ENCODE peak calls at places on chromosomes 4 and X, in four cellular contexts. One of them, this sample, is unnamed.

GRCh38 chr4:76485450-76485849 is 50.4 kb downstream of the SHROOM3 start:
- DNase-seq in GM12878: no peak
- DNase-seq in A549: no peak
- DNase-seq in K562: no peak
- DNase-seq in this sample: no peak

GRCh38 chrX:129695937-129696336 is 41.2 kb upstream of the APLN start:
- DNase-seq in K562: no peak
- DNase-seq in GM12878: no peak
- DNase-seq in A549: no peak
- DNase-seq in this sample: no peak

GRCh38 chr4:5882947-5883346 is 9.9 kb downstream of the CRMP1 start:
- DNase-seq in GM12878: no peak
- DNase-seq in K562: no peak
- DNase-seq in A549: no peak
- DNase-seq in this sample: no peak

GRCh38 chr4:128600410-128600809 is 209.1 kb upstream of the JADE1 start:
- DNase-seq in K562: no peak
- DNase-seq in A549: no peak
- DNase-seq in GM12878: no peak
- DNase-seq in this sample: peak

GRCh38 chrX:139559383-139560042 is 29.0 kb downstream of the F9 start:
- DNase-seq in A549: peak
- DNase-seq in K562: peak
- DNase-seq in GM12878: peak
- DNase-seq in this sample: peak

GRCh38 chrX:135522878-135523693 is 2.6 kb downstream of the INTS6L start:
- DNase-seq in K562: no peak
- DNase-seq in GM12878: no peak
- DNase-seq in A549: no peak
- DNase-seq in this sample: no peak

GRCh38 chrX:53639257-53639656 is 47.3 kb downstream of the HUWE1 start:
- DNase-seq in A549: no peak
- DNase-seq in GM12878: no peak
- DNase-seq in K562: no peak
- DNase-seq in this sample: no peak

GRCh38 chr4:181877329-181877848 is 365.8 kb upstream of the TENM3 start:
- DNase-seq in K562: no peak
- DNase-seq in GM12878: no peak
- DNase-seq in A549: no peak
- DNase-seq in this sample: peak

GRCh38 chr4:42458686-42459085 is 61.4 kb downstream of the SHISA3 start:
- DNase-seq in GM12878: no peak
- DNase-seq in K562: no peak
- DNase-seq in A549: no peak
- DNase-seq in this sample: no peak

GRCh38 chr4:6372649-6373525 is 99.5 kb downstream of the PPP2R2C start:
- DNase-seq in GM12878: peak
- DNase-seq in A549: peak
- DNase-seq in K562: peak
- DNase-seq in this sample: peak

GRCh38 chr4:169243808-169244207 is 26.9 kb downstream of the SH3RF1 start:
- DNase-seq in A549: peak
- DNase-seq in K562: no peak
- DNase-seq in GM12878: no peak
- DNase-seq in this sample: peak

GRCh38 chrX:7647826-7648225 is 195.1 kb upstream of the VCX start:
- DNase-seq in GM12878: no peak
- DNase-seq in K562: no peak
- DNase-seq in A549: no peak
- DNase-seq in this sample: no peak

GRCh38 chr4:154029171-154029570 is 240.3 kb upstream of the SFRP2 start:
- DNase-seq in K562: no peak
- DNase-seq in GM12878: no peak
- DNase-seq in A549: no peak
- DNase-seq in this sample: no peak

GRCh38 chr4:37770016-37770415 is 56.5 kb upstream of the PGM2 start:
- DNase-seq in A549: no peak
- DNase-seq in GM12878: no peak
- DNase-seq in K562: no peak
- DNase-seq in this sample: peak

GRCh38 chr4:124202106-124202505 is 510.4 kb downstream of the ANKRD50 start:
- DNase-seq in GM12878: no peak
- DNase-seq in K562: no peak
- DNase-seq in A549: no peak
- DNase-seq in this sample: peak

GRCh38 chrX:154714925-154715324 is 36.0 kb downstream of the GAB3 start:
- DNase-seq in K562: peak
- DNase-seq in A549: peak
- DNase-seq in GM12878: no peak
- DNase-seq in this sample: peak

GRCh38 chr4:26178874-26179273 is 141.9 kb upstream of the RBPJ start:
- DNase-seq in GM12878: no peak
- DNase-seq in A549: no peak
- DNase-seq in K562: no peak
- DNase-seq in this sample: no peak

GRCh38 chr4:88211473-88212252 is 53.2 kb upstream of the ABCG2 start:
- DNase-seq in K562: peak
- DNase-seq in GM12878: no peak
- DNase-seq in A549: peak
- DNase-seq in this sample: peak

GRCh38 chrX:38561951-38562719 is 793 bp downstream of the TSPAN7 start:
- DNase-seq in K562: no peak
- DNase-seq in GM12878: no peak
- DNase-seq in A549: no peak
- DNase-seq in this sample: no peak

GRCh38 chr4:128572778-128573241 is 236.7 kb upstream of the JADE1 start:
- DNase-seq in GM12878: no peak
- DNase-seq in K562: no peak
- DNase-seq in A549: no peak
- DNase-seq in this sample: no peak

GRCh38 chr4:22515145-22515887 is 550 bp downstream of the ADGRA3 start:
- DNase-seq in A549: peak
- DNase-seq in GM12878: no peak
- DNase-seq in K562: peak
- DNase-seq in this sample: peak

GRCh38 chr4:74056114-74056857 is 17.8 kb upstream of the CXCL3 start:
- DNase-seq in GM12878: no peak
- DNase-seq in A549: peak
- DNase-seq in K562: peak
- DNase-seq in this sample: peak

GRCh38 chr4:122045533-122045932 is 93.7 kb upstream of the TRPC3 start:
- DNase-seq in K562: no peak
- DNase-seq in A549: peak
- DNase-seq in GM12878: no peak
- DNase-seq in this sample: peak

GRCh38 chr4:170697045-170697444 is 607.3 kb upstream of the AADAT start:
- DNase-seq in A549: no peak
- DNase-seq in GM12878: no peak
- DNase-seq in K562: no peak
- DNase-seq in this sample: no peak

GRCh38 chr4:57182132-57182874 is 72.1 kb upstream of the IGFBP7 start:
- DNase-seq in K562: no peak
- DNase-seq in A549: no peak
- DNase-seq in GM12878: no peak
- DNase-seq in this sample: no peak

GRCh38 chr4:54014761-54015160 is 49.6 kb downstream of the CHIC2 start:
- DNase-seq in GM12878: no peak
- DNase-seq in K562: no peak
- DNase-seq in A549: no peak
- DNase-seq in this sample: no peak

GRCh38 chr4:16439003-16439402 is 212.7 kb upstream of the TAPT1 start:
- DNase-seq in A549: no peak
- DNase-seq in GM12878: no peak
- DNase-seq in K562: no peak
- DNase-seq in this sample: peak

GRCh38 chrX:37349131-37350033 is at the start of gene PRRG1:
- DNase-seq in A549: peak
- DNase-seq in K562: peak
- DNase-seq in GM12878: no peak
- DNase-seq in this sample: peak

GRCh38 chr4:105715692-105716278 is 7.2 kb downstream of the GSTCD start:
- DNase-seq in A549: peak
- DNase-seq in K562: no peak
- DNase-seq in GM12878: no peak
- DNase-seq in this sample: peak

GRCh38 chr4:177554966-177555574 is 112.8 kb upstream of the AGA start:
- DNase-seq in K562: peak
- DNase-seq in A549: peak
- DNase-seq in GM12878: no peak
- DNase-seq in this sample: peak

GRCh38 chrX:42220722-42221121 is 297.4 kb upstream of the CASK start:
- DNase-seq in A549: no peak
- DNase-seq in K562: no peak
- DNase-seq in GM12878: no peak
- DNase-seq in this sample: no peak

GRCh38 chr4:5338511-5338910 is 287.2 kb downstream of the STK32B start:
- DNase-seq in GM12878: no peak
- DNase-seq in K562: no peak
- DNase-seq in A549: no peak
- DNase-seq in this sample: no peak

GRCh38 chr4:10063544-10064300 is 42.4 kb upstream of the SLC2A9 start:
- DNase-seq in GM12878: no peak
- DNase-seq in A549: peak
- DNase-seq in K562: no peak
- DNase-seq in this sample: peak

GRCh38 chr4:138616775-138617174 is 374.6 kb upstream of the SLC7A11 start:
- DNase-seq in K562: no peak
- DNase-seq in GM12878: no peak
- DNase-seq in A549: no peak
- DNase-seq in this sample: peak
- TF ChIP-seq ELK1 in K562: no peak
- TF ChIP-seq ELK1 in GM12878: no peak
- TF ChIP-seq ELK1 in A549: no peak
- TF ChIP-seq ELK1 in this sample: no peak

GRCh38 chr4:155545456-155545855 is 121.2 kb upstream of the GUCY1A1 start:
- DNase-seq in GM12878: no peak
- DNase-seq in K562: no peak
- DNase-seq in A549: no peak
- DNase-seq in this sample: no peak
- H3K27ac ChIP-seq in GM12878: no peak
- H3K27ac ChIP-seq in K562: no peak
- H3K27ac ChIP-seq in A549: no peak
- H3K27ac ChIP-seq in this sample: no peak

GRCh38 chrX:9310596-9310995 is 154.3 kb upstream of the TBL1X start:
- DNase-seq in K562: no peak
- DNase-seq in GM12878: no peak
- DNase-seq in A549: peak
- DNase-seq in this sample: peak
- TF ChIP-seq ELK1 in K562: no peak
- TF ChIP-seq ELK1 in GM12878: no peak
- TF ChIP-seq ELK1 in A549: no peak
- TF ChIP-seq ELK1 in this sample: no peak

DNA sequence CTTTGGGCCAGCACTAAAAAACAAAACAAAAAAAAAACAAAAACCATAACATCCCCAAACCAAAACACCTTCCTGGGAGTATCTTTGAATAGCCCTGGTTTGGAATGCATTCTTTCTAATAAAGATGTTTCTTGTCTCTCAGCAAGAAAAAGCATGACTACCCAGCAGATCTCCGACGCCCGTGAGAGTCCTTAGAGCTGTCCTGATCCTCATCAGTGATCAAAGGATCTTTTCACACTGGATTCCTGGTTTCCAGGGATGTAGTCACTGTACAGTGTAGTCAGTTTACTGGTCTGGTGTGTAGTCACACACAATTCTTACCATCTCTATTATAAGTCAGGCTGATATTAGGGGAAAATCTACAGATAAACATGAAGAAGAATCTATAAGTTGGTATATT is 68.1 kb downstream of the SLIT2 start:
- DNase-seq in K562: no peak
- DNase-seq in A549: no peak
- DNase-seq in GM12878: no peak
- DNase-seq in this sample: no peak
- H3K27ac ChIP-seq in K562: no peak
- H3K27ac ChIP-seq in A549: no peak
- H3K27ac ChIP-seq in GM12878: no peak
- H3K27ac ChIP-seq in this sample: no peak

GRCh38 chr4:38831653-38832052 is 25.0 kb downstream of the TLR6 start:
- DNase-seq in A549: no peak
- DNase-seq in K562: no peak
- DNase-seq in GM12878: no peak
- DNase-seq in this sample: peak

GRCh38 chr4:38829237-38829636 is 24.6 kb upstream of the TLR1 start:
- DNase-seq in GM12878: no peak
- DNase-seq in K562: no peak
- DNase-seq in A549: no peak
- DNase-seq in this sample: no peak

GRCh38 chr4:38832206-38832605 is 24.4 kb downstream of the TLR6 start:
- DNase-seq in GM12878: no peak
- DNase-seq in K562: no peak
- DNase-seq in A549: no peak
- DNase-seq in this sample: no peak

GRCh38 chr4:38834570-38834969 is 22.0 kb downstream of the TLR6 start:
- DNase-seq in K562: no peak
- DNase-seq in A549: no peak
- DNase-seq in GM12878: no peak
- DNase-seq in this sample: no peak

DNA sequence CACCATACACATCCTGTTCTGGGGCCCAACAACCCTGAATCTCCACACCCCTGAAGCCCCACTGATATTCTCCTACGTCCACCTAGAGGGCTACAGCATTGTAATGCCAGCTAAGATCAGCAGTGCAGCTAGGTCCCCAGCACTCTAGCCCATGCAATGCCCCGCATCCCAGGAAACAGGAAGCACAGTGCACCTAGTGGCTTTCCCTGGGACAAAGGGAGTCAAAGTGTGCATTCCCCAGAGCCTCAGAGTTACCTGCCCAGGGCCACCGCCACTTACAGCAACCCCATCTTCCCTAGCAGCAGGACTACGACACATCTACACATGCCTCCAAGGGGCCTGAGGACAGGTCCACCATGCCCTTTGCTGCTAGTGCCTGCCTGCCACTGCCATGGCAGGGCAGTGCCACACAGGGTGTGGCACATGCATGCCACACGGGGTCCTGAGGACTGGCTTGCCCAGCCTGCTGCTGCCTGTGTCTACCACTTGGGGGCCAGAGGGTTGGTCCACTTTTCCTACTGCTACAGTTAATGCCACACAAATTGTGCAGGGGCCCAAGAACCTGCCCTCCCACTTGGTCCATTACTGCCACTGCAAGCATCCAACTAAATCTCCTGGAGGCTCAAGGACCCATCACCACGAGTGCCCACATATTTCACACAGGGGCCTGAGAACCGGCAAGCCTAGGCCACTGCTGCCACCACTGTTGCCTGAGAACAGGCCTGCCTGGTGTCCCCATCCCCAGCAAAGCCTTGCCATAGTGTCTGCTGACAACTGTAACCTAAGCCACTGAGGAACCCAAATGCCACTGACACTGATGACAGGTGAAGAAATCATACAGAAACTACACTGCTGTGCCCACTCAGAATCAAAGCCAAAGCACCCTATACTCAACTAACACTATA is 23.7 kb downstream of the TLR6 start:
- DNase-seq in GM12878: no peak
- DNase-seq in A549: no peak
- DNase-seq in K562: no peak
- DNase-seq in this sample: no peak
- TF ChIP-seq ELK1 in GM12878: no peak
- TF ChIP-seq ELK1 in A549: no peak
- TF ChIP-seq ELK1 in K562: no peak
- TF ChIP-seq ELK1 in this sample: no peak

This sample was measured in IMR-90.